ENCODE peak calls at places on chromosomes 5 and 9, in six cellular contexts. Y, U, Q, X, M and A are unnamed samples.

GRCh38 chr5:177469061-177469628 is 4.3 kb downstream of the DBN1 start:
- DNase-seq in Y (peak), U (peak), X (no peak), M (no peak), Q (no peak), A (no peak)

GRCh38 chr5:32254987-32255900 is 57.5 kb downstream of the MTMR12 start:
- DNase-seq in M (no peak), U (peak), Q (no peak), Y (peak), X (no peak), A (no peak)

GRCh38 chr5:122295138-122295537 is 16.9 kb upstream of the SNCAIP start:
- DNase-seq in U (no peak), Y (no peak), X (no peak), M (no peak), Q (peak), A (no peak)

GRCh38 chr9:126857261-126857960 is 3.0 kb upstream of the ZBTB34 start:
- DNase-seq in M (no peak), U (peak), X (no peak), Q (no peak), Y (peak), A (no peak)

GRCh38 chr9:136306691-136307208 is 2.9 kb upstream of the CCDC187 start:
- DNase-seq in U (no peak), Y (no peak), M (no peak), X (no peak), Q (no peak), A (no peak)

GRCh38 chr5:172167893-172168292 is 20.1 kb downstream of the STK10 start:
- DNase-seq in U (no peak), X (no peak), Q (no peak), Y (no peak), M (no peak), A (no peak)

GRCh38 chr9:93450817-93451761 is at the start of gene FAM120A:
- DNase-seq in M (peak), Y (peak), Q (peak), X (peak), U (peak), A (peak)

GRCh38 chr5:156394642-156395393 is 67.9 kb downstream of the SGCD start:
- DNase-seq in Y (no peak), X (no peak), Q (no peak), M (no peak), U (peak), A (no peak)

DNA sequence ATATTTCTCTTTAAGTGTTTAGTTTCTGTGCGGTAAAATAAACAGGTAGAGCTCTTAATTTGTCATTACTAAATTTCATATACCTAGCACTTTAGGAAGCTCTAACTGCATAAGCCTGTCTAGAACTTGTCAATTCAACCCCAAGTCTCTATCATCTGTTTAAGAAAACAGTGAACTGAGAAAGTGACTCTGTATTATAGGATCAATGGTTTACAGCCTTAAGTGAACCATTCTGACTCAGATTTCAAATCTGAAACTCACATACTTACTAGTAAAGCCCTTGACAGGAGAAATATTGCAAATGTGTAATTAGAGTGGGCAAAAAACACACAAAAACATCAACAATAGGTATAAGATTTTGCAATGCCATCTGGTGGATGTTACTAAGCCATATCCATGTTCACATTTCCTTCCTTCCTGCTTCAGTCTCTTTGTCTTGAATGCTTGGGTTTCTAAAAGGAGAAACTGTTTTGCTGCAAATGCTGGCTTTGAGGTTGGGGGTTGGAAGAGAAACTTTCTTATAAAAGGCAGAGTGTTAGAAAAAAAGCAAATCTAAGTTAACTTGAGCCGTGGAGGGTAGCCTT is 101.8 kb downstream of the DOCK8 start:
- DNase-seq in X (no peak), U (no peak), Y (no peak), Q (no peak), M (no peak), A (no peak)
- TF ChIP-seq CTCF in X (no peak), U (no peak), Y (no peak), Q (no peak), M (no peak), A (no peak)

GRCh38 chr9:129383415-129384088 is 205.5 kb upstream of the IER5L start:
- DNase-seq in Q (peak), U (peak), M (peak), X (peak), Y (peak), A (peak)
- TF ChIP-seq CTCF in Q (no peak), U (no peak), M (no peak), X (peak), Y (no peak), A (peak)

DNA sequence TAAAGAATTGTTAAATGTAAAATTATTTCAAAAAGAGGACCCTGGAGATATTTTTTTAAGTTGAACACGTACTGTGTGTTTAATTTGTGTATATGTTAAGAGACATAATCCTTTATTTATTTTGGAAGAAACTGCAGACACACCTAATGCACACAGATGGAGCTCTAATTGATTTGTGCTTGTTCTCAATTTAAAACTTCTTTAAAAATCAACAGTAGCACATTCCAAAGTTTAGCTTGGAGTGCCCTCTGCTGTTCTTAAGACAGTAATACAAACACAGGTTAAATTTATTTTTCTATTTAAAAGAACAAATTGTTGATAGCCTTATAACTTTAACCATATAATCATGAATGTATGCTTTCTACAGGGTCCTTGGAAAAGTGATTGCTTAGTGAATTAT is 277.6 kb upstream of the ADAMTS16 start:
- DNase-seq in M (no peak), Q (no peak), X (no peak), U (peak), Y (peak), A (no peak)
- TF ChIP-seq CTCF in M (no peak), Q (peak), X (peak), U (peak), Y (peak), A (no peak)

GRCh38 chr5:175616083-175616482 is 41.8 kb upstream of the HRH2 start:
- DNase-seq in Y (no peak), X (no peak), Q (no peak), M (no peak), U (no peak), A (no peak)
- TF ChIP-seq CTCF in Y (no peak), X (no peak), Q (no peak), M (no peak), U (no peak), A (no peak)

GRCh38 chr5:141182248-141182647 is at the start of gene PCDHB16:
- DNase-seq in M (no peak), Y (peak), X (no peak), Q (peak), U (peak), A (no peak)
- TF ChIP-seq CTCF in M (no peak), Y (peak), X (peak), Q (peak), U (peak), A (no peak)

DNA sequence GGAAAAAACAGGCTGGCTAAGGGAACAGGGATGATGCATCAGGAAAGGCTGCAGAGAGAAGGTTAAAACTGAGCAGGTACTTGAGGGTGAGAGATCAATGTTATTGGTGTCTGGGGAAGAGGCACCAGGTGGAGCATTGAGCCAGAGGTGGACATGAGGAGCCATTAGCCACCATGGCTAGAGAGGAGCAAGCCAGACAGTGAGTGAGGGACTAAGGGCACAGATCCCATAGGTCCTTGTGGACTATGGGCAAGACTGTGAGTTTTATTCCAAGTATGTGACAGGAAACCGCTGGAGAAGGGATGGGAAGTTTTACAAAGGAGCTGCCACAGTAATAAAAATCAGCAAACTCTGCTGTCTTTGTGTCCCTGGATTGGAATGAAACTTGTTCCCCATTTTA is 349.9 kb downstream of the ENC1 start:
- DNase-seq in Q (no peak), X (no peak), M (no peak), U (no peak), Y (no peak), A (no peak)
- TF ChIP-seq CTCF in Q (no peak), X (no peak), M (no peak), U (no peak), Y (no peak), A (no peak)

DNA sequence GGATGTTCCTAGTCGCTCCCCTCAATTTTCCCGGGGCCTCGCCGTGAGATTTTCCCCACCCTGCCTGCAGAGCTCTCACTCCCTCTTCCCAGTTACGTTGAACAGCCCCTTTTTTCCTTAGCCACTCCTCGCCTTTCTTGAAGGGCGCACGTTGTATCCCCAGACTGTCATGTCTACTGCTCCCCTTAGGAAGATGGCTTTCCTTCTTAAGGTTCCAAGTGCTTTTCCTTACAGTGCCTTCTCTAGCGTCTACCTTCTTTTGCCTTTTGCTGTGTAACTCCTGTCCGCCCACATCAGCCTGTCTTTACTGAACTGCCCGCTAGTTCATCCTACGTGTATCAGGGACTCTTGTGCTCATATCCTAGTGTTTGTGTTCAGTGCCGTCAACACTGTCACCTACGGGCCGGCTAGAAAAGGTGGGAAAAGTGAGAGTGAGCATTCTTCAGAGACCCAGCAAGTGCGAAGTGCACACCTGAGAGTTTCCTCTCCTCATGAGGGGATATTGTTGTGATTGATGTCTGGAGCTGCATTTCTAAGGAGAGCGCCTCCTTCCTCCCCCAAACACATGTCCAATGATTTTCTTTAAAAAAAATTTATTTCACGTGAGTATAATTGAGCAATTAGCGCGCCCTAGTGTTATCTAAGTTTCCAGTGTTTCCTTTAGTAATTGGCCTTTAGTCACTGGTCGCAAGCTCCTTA is 764 bp downstream of the CAMLG start:
- DNase-seq in X (no peak), M (no peak), U (peak), Y (peak), Q (peak), A (no peak)
- TF ChIP-seq CTCF in X (no peak), M (no peak), U (no peak), Y (peak), Q (no peak), A (no peak)

DNA sequence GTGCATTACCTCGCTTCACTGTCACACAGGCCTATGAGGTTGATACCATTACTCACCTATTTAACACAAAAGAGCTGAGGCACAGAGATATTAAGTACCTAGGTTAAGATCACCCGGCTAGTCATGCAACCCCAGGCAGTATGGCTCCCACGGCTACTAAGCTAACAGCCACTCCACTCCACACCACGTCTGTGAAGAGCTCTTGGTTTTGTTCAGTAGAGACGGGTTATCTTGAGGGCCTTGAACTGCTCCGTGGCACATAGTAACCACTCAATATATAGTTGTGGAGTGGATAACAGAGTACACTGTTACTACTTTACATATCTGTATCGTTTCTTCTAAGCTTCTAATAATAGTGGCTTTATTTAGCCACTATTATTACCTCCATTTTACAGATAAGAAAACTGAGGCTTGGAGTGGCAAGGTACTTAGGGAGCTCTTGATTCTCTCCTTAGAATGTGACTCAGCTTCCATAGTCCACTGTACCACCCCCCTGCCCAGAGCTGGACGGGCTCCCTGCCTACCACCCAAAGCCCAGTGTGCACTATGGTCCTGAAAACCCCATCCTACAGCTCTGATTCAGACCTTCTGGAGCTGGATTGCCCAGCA is 1.0 kb upstream of the CORO2A start:
- DNase-seq in Y (no peak), U (no peak), M (no peak), X (no peak), Q (no peak), A (no peak)
- TF ChIP-seq CTCF in Y (no peak), U (no peak), M (no peak), X (no peak), Q (no peak), A (no peak)